ENCODE peak calls at places on chromosomes 4 and X, in six cellular contexts. V is iPS DF 6.9; L is suprapubic skin; X is tibial artery; U is Peyer's patch; M is CD8-positive, alpha-beta memory T cell. O is an unnamed sample.

GRCh38 chr4:9898596-9899345 is 117.3 kb downstream of the DRD5 start:
- DNase-seq in V (peak; percentile 57), L (no peak), X (no peak), U (no peak), M (no peak), O (no peak)

GRCh38 chr4:64156253-64156652 is 253.0 kb downstream of the TECRL start:
- DNase-seq in V (no peak), L (no peak), X (no peak), U (no peak), M (no peak), O (no peak)

GRCh38 chr4:169810325-169811323 is 52.9 kb upstream of the HPF1 start:
- DNase-seq in V (peak; percentile 35), L (no peak), X (no peak), U (no peak), M (no peak), O (no peak)

GRCh38 chr4:106604319-106605051 is 235.9 kb upstream of the GIMD1 start:
- DNase-seq in V (no peak), L (no peak), X (peak; percentile 42), U (no peak), M (no peak), O (no peak)

GRCh38 chrX:47293106-47293505 is 60.3 kb downstream of the USP11 start:
- DNase-seq in V (no peak), L (no peak), X (no peak), U (no peak), M (no peak), O (no peak)

GRCh38 chr4:40149960-40150385 is 46.9 kb upstream of the RHOH start:
- DNase-seq in V (peak; percentile 63), L (no peak), X (peak; percentile 68), U (peak; percentile 85), M (peak; percentile 51), O (peak; percentile 36)

GRCh38 chrX:9650091-9650490 is 115.6 kb downstream of the GPR143 start:
- DNase-seq in V (no peak), L (no peak), X (peak; percentile 64), U (no peak), M (no peak), O (no peak)

GRCh38 chrX:31483336-31483735 is 411.5 kb upstream of the FTHL17 start:
- DNase-seq in V (no peak), L (no peak), X (no peak), U (no peak), M (no peak), O (no peak)

GRCh38 chr4:119037709-119038463 is 97.7 kb upstream of the MYOZ2 start:
- DNase-seq in V (no peak), L (no peak), X (no peak), U (no peak), M (no peak), O (no peak)

GRCh38 chrX:153778684-153779101 is 2.1 kb upstream of the SRPK3 start:
- DNase-seq in V (no peak), L (no peak), X (no peak), U (no peak), M (no peak), O (no peak)

GRCh38 chrX:154002215-154002719 is 17.4 kb downstream of the IRAK1 start:
- DNase-seq in V (no peak), L (no peak), X (no peak), U (peak; percentile 71), M (peak; percentile 21), O (peak; percentile 42)

GRCh38 chr4:42568610-42569207 is 88.2 kb downstream of the ATP8A1 start:
- DNase-seq in V (peak; percentile 55), L (no peak), X (no peak), U (peak; percentile 51), M (peak; percentile 40), O (peak; percentile 15)

GRCh38 chr4:158769175-158769831 is 477 bp downstream of the FNIP2 start:
- DNase-seq in V (no peak), L (peak; percentile 81), X (peak; percentile 72), U (peak; percentile 17), M (peak; percentile 25), O (peak; percentile 16)

GRCh38 chrX:97551821-97552220 is 668.1 kb downstream of the RPA4 start:
- DNase-seq in V (no peak), L (no peak), X (no peak), U (no peak), M (no peak), O (no peak)

GRCh38 chr4:113435893-113436292 is 325.6 kb downstream of the CAMK2D start:
- DNase-seq in V (no peak), L (no peak), X (no peak), U (no peak), M (no peak), O (no peak)

GRCh38 chrX:31870267-31870666 is 798.4 kb upstream of the FTHL17 start:
- DNase-seq in V (no peak), L (no peak), X (no peak), U (no peak), M (no peak), O (no peak)

GRCh38 chrX:9327747-9328145 is 137.1 kb upstream of the TBL1X start:
- DNase-seq in V (no peak), L (no peak), X (no peak), U (no peak), M (no peak), O (no peak)

GRCh38 chrX:30781711-30782444 is 107.2 kb downstream of the TAB3 start:
- DNase-seq in V (no peak), L (no peak), X (no peak), U (no peak), M (no peak), O (no peak)

GRCh38 chrX:120560405-120560841 is 339 bp downstream of the CUL4B start:
- DNase-seq in V (no peak), L (no peak), X (peak; percentile 67), U (peak; percentile 51), M (no peak), O (no peak)

GRCh38 chr4:131207589-131207988 is 1941.5 kb upstream of the PCDH10 start:
- DNase-seq in V (no peak), L (no peak), X (no peak), U (no peak), M (no peak), O (no peak)

GRCh38 chrX:110667706-110668105 is 127.9 kb downstream of the CHRDL1 start:
- DNase-seq in V (peak; percentile 48), L (no peak), X (no peak), U (no peak), M (no peak), O (no peak)

GRCh38 chrX:119503484-119503861 is 35.2 kb downstream of the SLC25A5 start:
- DNase-seq in V (no peak), L (no peak), X (peak; percentile 84), U (no peak), M (no peak), O (no peak)

GRCh38 chr4:55183926-55184599 is 58.7 kb upstream of the KDR start:
- DNase-seq in V (no peak), L (no peak), X (no peak), U (no peak), M (no peak), O (no peak)

GRCh38 chrX:42090395-42090794 is 167.0 kb upstream of the CASK start:
- DNase-seq in V (no peak), L (no peak), X (no peak), U (no peak), M (no peak), O (no peak)

GRCh38 chrX:42097491-42097890 is 174.1 kb upstream of the CASK start:
- DNase-seq in V (no peak), L (no peak), X (no peak), U (no peak), M (no peak), O (no peak)

GRCh38 chrX:42093756-42094155 is 170.4 kb upstream of the CASK start:
- DNase-seq in V (no peak), L (no peak), X (no peak), U (no peak), M (no peak), O (no peak)

GRCh38 chrX:42096262-42096939 is 173.0 kb upstream of the CASK start:
- DNase-seq in V (no peak), L (no peak), X (no peak), U (no peak), M (no peak), O (no peak)

DNA sequence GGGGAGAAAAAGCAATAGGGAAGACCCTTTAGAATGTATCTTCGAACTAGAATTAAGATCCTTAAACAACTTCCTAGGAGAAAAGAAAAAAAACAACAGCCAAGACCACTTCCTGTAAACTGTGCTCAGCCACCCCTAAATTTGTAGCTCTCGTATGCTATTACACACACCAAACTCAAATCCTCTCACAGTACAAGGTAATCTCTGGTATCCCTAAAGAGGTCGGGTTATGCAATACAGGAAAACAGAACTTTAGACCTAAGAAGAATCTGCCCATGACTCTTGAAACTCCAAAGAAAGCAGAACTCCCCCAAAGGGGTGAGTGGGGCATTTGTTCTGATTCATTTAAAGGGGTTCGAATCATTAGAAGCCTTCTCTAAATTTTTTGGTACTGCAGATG is 170.9 kb upstream of the CASK start:
- DNase-seq in V (no peak), L (no peak), X (no peak), U (no peak), M (no peak), O (no peak)
- H3K4me3 ChIP-seq in V (no peak overlapping the region), L (no peak overlapping the region), X (no peak overlapping the region), U (no peak overlapping the region), M (no peak overlapping the region), O (no peak overlapping the region)

GRCh38 chr4:128782076-128782715 is 27.3 kb upstream of the JADE1 start:
- DNase-seq in V (no peak), L (no peak), X (no peak), U (peak; percentile 38), M (peak; percentile 35), O (peak; percentile 36)
- H3K27ac ChIP-seq in V (no peak overlapping the region), L (peak overlapping the region; percentile 32), X (peak overlapping the region; percentile 15), U (no peak overlapping the region), M (no peak overlapping the region), O (no peak overlapping the region)

DNA sequence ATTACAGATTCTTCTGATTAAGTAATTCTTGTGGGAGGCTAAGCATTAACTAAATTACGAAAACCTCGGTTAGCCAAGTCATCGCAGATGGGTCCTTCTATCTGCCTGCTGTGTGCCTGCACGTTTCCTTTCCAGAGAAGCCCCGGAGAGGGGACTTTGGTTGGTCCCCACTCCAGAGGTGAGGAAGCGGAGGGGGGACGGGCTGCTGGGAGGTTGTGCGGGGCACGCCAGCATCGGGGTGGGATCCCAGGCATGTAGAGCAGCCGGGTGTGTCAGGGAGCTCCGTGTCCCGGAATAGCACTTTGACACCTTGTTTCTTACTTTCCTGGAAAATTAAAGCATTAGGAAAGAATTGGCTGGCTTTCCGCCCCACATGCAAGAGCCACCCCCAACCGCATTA is 26.6 kb downstream of the PIGG start:
- DNase-seq in V (no peak), L (no peak), X (no peak), U (no peak), M (no peak), O (no peak)
- H3K36me3 ChIP-seq in V (peaks cover 17% of the 10 kb centered on the region), L (peaks cover 86% of the 10 kb centered on the region), X (peaks cover 78% of the 10 kb centered on the region), U (no peaks in the 10 kb centered on the region), M (peaks cover 17% of the 10 kb centered on the region), O (peaks cover 52% of the 10 kb centered on the region)

GRCh38 chr4:6278801-6279197 is 9.1 kb downstream of the WFS1 start:
- DNase-seq in V (no peak), L (no peak), X (no peak), U (peak; percentile 28), M (no peak), O (no peak)

GRCh38 chr4:6277139-6277802 is 7.6 kb downstream of the WFS1 start:
- DNase-seq in V (no peak), L (no peak), X (no peak), U (no peak), M (no peak), O (no peak)

GRCh38 chr4:6279582-6280289 is 10.1 kb downstream of the WFS1 start:
- DNase-seq in V (no peak), L (no peak), X (peak; percentile 51), U (no peak), M (no peak), O (no peak)

GRCh38 chr4:6275898-6276563 is 6.4 kb downstream of the WFS1 start:
- DNase-seq in V (no peak), L (no peak), X (no peak), U (no peak), M (no peak), O (no peak)

GRCh38 chr4:6277935-6278800 is 8.5 kb downstream of the WFS1 start:
- DNase-seq in V (no peak), L (no peak), X (no peak), U (no peak), M (no peak), O (no peak)
- H3K4me3 ChIP-seq in V (no peak overlapping the region), L (no peak overlapping the region), X (no peak overlapping the region), U (no peak overlapping the region), M (no peak overlapping the region), O (no peak overlapping the region)

O was measured in effector memory CD4-positive, alpha-beta T cell.